ENCODE peak calls at places on chromosomes 3 and 15, in ten cellular contexts. T is esophagus muscularis mucosa, U is A549, K is adrenal gland, F is ovary, R is K562, P is transverse colon, E is esophagus squamous epithelium, H is breast epithelium, Y is body of pancreas. S is an unnamed sample.
A peak's percentile ranks its signal among the peaks of the same experiment; 100 is the strongest.

GRCh38 chr3:136193273-136194043 is 2.7 kb downstream of the MSL2 start:
- DNase-seq in Y (no peak), T (no peak), H (no peak), P (no peak), E (no peak), U (no peak), K (no peak), F (no peak), R (no peak), S (no peak)

GRCh38 chr3:164351126-164351525 is 727.2 kb downstream of the SI start:
- DNase-seq in H (no peak), T (no peak), P (no peak), E (no peak), U (no peak), Y (no peak), R (no peak), F (no peak), K (no peak), S (no peak)

GRCh38 chr3:188796122-188796631 is 375.6 kb upstream of the TPRG1 start:
- DNase-seq in H (no peak), K (no peak), T (no peak), Y (no peak), P (peak; percentile 16), E (no peak), U (no peak), F (no peak), R (no peak), S (peak; percentile 50)

GRCh38 chr15:38300395-38300794 is 47.8 kb downstream of the SPRED1 start:
- DNase-seq in U (no peak), H (no peak), T (no peak), K (no peak), Y (no peak), R (no peak), P (no peak), E (no peak), F (no peak), S (no peak)

GRCh38 chr3:171327441-171328174 is 132.6 kb downstream of the TNIK start:
- DNase-seq in P (no peak), Y (no peak), F (no peak), K (no peak), R (no peak), H (no peak), E (no peak), U (no peak), T (no peak), S (no peak)

GRCh38 chr3:194785315-194785714 is 99.6 kb downstream of the FAM43A start:
- DNase-seq in T (no peak), H (no peak), F (no peak), R (no peak), K (no peak), E (no peak), Y (no peak), P (no peak), U (no peak), S (no peak)

GRCh38 chr3:12345141-12345561 is 56.3 kb downstream of the PPARG start:
- DNase-seq in E (no peak), K (no peak), U (peak; percentile 39), Y (no peak), T (no peak), F (no peak), H (no peak), P (no peak), R (no peak), S (no peak)

GRCh38 chr3:153925826-153926514 is 195.2 kb upstream of the ARHGEF26 start:
- DNase-seq in H (no peak), K (no peak), T (no peak), F (no peak), E (no peak), U (no peak), P (no peak), R (no peak), Y (no peak), S (no peak)

GRCh38 chr3:98966434-98966833 is 64.9 kb upstream of the DCBLD2 start:
- DNase-seq in R (no peak), K (no peak), U (no peak), F (no peak), H (no peak), T (no peak), Y (no peak), E (no peak), P (no peak), S (no peak)

GRCh38 chr3:98962951-98963350 is 61.5 kb upstream of the DCBLD2 start:
- DNase-seq in P (no peak), K (no peak), R (no peak), Y (no peak), F (no peak), U (no peak), T (no peak), H (no peak), E (no peak), S (no peak)

GRCh38 chr3:98962189-98962930 is 60.9 kb upstream of the DCBLD2 start:
- DNase-seq in E (no peak), T (no peak), K (no peak), R (no peak), U (peak; percentile 85), H (no peak), Y (no peak), P (no peak), F (no peak), S (no peak)

GRCh38 chr3:98966862-98967554 is 65.5 kb upstream of the DCBLD2 start:
- DNase-seq in H (no peak), E (no peak), Y (no peak), P (no peak), U (peak; percentile 93), T (no peak), K (no peak), F (no peak), R (no peak), S (no peak)

GRCh38 chr3:98964784-98965183 is 63.3 kb upstream of the DCBLD2 start:
- DNase-seq in H (no peak), U (no peak), T (no peak), Y (no peak), R (no peak), P (no peak), F (no peak), K (no peak), E (no peak), S (no peak)
- H3K27ac ChIP-seq in H (no peak overlapping the region), U (peak overlapping the region; percentile 96), T (no peak overlapping the region), Y (no peak overlapping the region), R (no peak overlapping the region), P (no peak overlapping the region), F (no peak overlapping the region), K (no peak overlapping the region), E (no peak overlapping the region), S (no peak overlapping the region)

GRCh38 chr3:184361932-184362667 is 590 bp downstream of the POLR2H start:
- DNase-seq in K (peak; percentile 78), E (peak; percentile 15), H (no peak), P (peak; percentile 81), R (peak; percentile 64), U (peak; percentile 81), F (no peak), Y (peak; percentile 68), T (peak; percentile 93), S (peak; percentile 86)
- TF ChIP-seq POLR2A in K (peak; percentile 68), E (peak; percentile 15), H (peak; percentile 5), P (peak; percentile 82), R (no peak), U (peak; percentile 64), F (no peak), Y (peak; percentile 4), T (no peak), S (peak; percentile 69)

GRCh38 chr15:68791431-68792283 is 29.0 kb downstream of the ANP32A start:
- DNase-seq in K (no peak), R (no peak), T (no peak), U (no peak), P (no peak), H (no peak), F (no peak), Y (no peak), E (no peak), S (no peak)

GRCh38 chr15:68788265-68788624 is 32.5 kb downstream of the ANP32A start:
- DNase-seq in R (no peak), P (no peak), K (no peak), T (no peak), H (no peak), E (no peak), U (no peak), F (no peak), Y (no peak), S (no peak)

GRCh38 chr15:68789041-68789920 is 31.4 kb downstream of the ANP32A start:
- DNase-seq in K (no peak), T (no peak), Y (peak; percentile 50), E (no peak), H (peak; percentile 59), P (no peak), R (no peak), F (no peak), U (no peak), S (no peak)

GRCh38 chr15:68790910-68791309 is 29.8 kb downstream of the ANP32A start:
- DNase-seq in Y (no peak), K (no peak), T (no peak), F (no peak), U (no peak), R (no peak), H (no peak), E (no peak), P (no peak), S (no peak)

GRCh38 chr15:68789921-68790575 is 30.6 kb downstream of the ANP32A start:
- DNase-seq in U (no peak), K (no peak), E (no peak), R (no peak), H (no peak), Y (peak; percentile 29), F (no peak), T (no peak), P (no peak), S (no peak)
- H3K4me1 ChIP-seq in U (peaks cover 46% of the 10 kb centered on the region), K (peaks cover 17% of the 10 kb centered on the region), E (peaks cover 73% of the 10 kb centered on the region), R (no peaks in the 10 kb centered on the region), H (peaks cover 31% of the 10 kb centered on the region), Y (peaks cover 79% of the 10 kb centered on the region), F (peaks cover 14% of the 10 kb centered on the region), T (peaks cover 66% of the 10 kb centered on the region), P (peaks cover 78% of the 10 kb centered on the region), S (peaks cover 65% of the 10 kb centered on the region)

GRCh38 chr3:187747506-187747905 is 2.2 kb upstream of the BCL6 start:
- DNase-seq in H (no peak), R (peak; percentile 5), T (no peak), E (no peak), Y (no peak), U (no peak), P (no peak), F (no peak), K (no peak), S (no peak)

GRCh38 chr3:187748050-187748481 is 2.8 kb upstream of the BCL6 start:
- DNase-seq in P (peak; percentile 96), H (peak; percentile 93), T (peak; percentile 97), F (peak; percentile 94), K (peak; percentile 94), R (peak; percentile 93), U (peak; percentile 67), Y (peak; percentile 91), E (peak; percentile 35), S (peak; percentile 91)

GRCh38 chr3:187753516-187753915 is 8.2 kb upstream of the BCL6 start:
- DNase-seq in U (no peak), T (no peak), F (no peak), R (no peak), K (no peak), H (no peak), Y (no peak), E (no peak), P (no peak), S (no peak)

GRCh38 chr3:187750041-187750512 is 4.8 kb upstream of the BCL6 start:
- DNase-seq in E (no peak), Y (peak; percentile 91), P (peak; percentile 74), F (no peak), U (peak; percentile 66), K (no peak), R (no peak), H (peak; percentile 76), T (no peak), S (peak; percentile 71)

DNA sequence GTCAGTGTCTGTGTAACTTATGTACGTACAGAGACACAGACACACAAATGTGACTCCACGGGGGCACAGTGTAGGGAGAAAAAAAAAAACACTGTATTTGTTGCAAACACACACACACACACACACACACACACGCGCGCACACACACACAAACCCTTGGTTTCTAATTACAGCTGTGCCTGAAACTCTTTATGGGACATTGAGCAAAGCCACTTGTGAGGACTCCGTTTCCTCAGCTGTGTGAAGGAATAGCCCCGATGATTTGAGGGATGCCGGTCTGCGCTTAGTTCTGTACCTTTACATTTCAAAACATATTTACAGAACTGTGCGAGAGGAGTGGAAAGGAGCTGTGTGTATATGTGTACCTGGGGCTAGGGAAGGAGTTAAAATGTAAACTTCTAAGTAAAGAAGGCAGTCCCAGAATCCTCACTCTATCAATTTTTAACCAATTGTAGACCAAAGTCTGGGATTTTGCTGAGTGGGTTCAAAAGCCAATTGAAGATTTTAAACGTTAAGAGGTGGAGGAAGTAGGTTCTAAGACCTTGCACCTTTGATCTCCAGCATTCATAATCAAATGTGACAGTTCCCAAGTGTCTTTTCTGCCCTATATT is 5.3 kb upstream of the BCL6 start:
- DNase-seq in H (no peak), T (no peak), K (no peak), E (no peak), U (peak; percentile 32), F (no peak), R (no peak), Y (peak; percentile 44), P (peak; percentile 33), S (no peak)
- H3K27ac ChIP-seq in H (peak overlapping the region; percentile 99), T (peak overlapping the region; percentile 97), K (peak overlapping the region; percentile 15), E (peak overlapping the region; percentile 83), U (peak overlapping the region; percentile 71), F (no peak overlapping the region), R (no peak overlapping the region), Y (peak overlapping the region; percentile 71), P (peak overlapping the region; percentile 80), S (peak overlapping the region; percentile 41)